ENCODE peak calls at places on chromosomes 12 and 14, in seven cellular contexts. One of them, this sample, is unnamed.

GRCh38 chr14:21098892-21099595 is 589 bp upstream of the ZNF219 start:
- DNase-seq in testis: peak
- DNase-seq in WTC11: no peak
- DNase-seq in RPMI8226: no peak
- DNase-seq in hepatocyte: no peak
- DNase-seq in midbrain: no peak
- DNase-seq in PC-9: no peak
- DNase-seq in this sample: no peak

GRCh38 chr12:89210277-89210676 is 142.0 kb downstream of the DUSP6 start:
- DNase-seq in testis: no peak
- DNase-seq in WTC11: no peak
- DNase-seq in RPMI8226: no peak
- DNase-seq in hepatocyte: no peak
- DNase-seq in midbrain: no peak
- DNase-seq in PC-9: no peak
- DNase-seq in this sample: no peak

GRCh38 chr14:56241441-56241840 is 123.2 kb downstream of the PELI2 start:
- DNase-seq in testis: no peak
- DNase-seq in WTC11: no peak
- DNase-seq in RPMI8226: no peak
- DNase-seq in hepatocyte: no peak
- DNase-seq in midbrain: no peak
- DNase-seq in PC-9: no peak
- DNase-seq in this sample: no peak

GRCh38 chr12:52191841-52192791 is at the start of gene KRT80:
- DNase-seq in testis: peak
- DNase-seq in WTC11: no peak
- DNase-seq in RPMI8226: peak
- DNase-seq in hepatocyte: peak
- DNase-seq in midbrain: no peak
- DNase-seq in PC-9: peak
- DNase-seq in this sample: peak

GRCh38 chr14:104035300-104035699 is 50.2 kb upstream of the ASPG start:
- DNase-seq in testis: no peak
- DNase-seq in WTC11: no peak
- DNase-seq in RPMI8226: no peak
- DNase-seq in hepatocyte: no peak
- DNase-seq in midbrain: no peak
- DNase-seq in PC-9: no peak
- DNase-seq in this sample: no peak

GRCh38 chr14:61130512-61131260 is 149.6 kb downstream of the SLC38A6 start:
- DNase-seq in testis: no peak
- DNase-seq in WTC11: no peak
- DNase-seq in RPMI8226: no peak
- DNase-seq in hepatocyte: no peak
- DNase-seq in midbrain: peak
- DNase-seq in PC-9: no peak
- DNase-seq in this sample: no peak

GRCh38 chr12:34597548-34598351 is 575.5 kb downstream of the ALG10 start:
- DNase-seq in testis: no peak
- DNase-seq in WTC11: no peak
- DNase-seq in RPMI8226: no peak
- DNase-seq in hepatocyte: no peak
- DNase-seq in midbrain: no peak
- DNase-seq in PC-9: no peak
- DNase-seq in this sample: no peak

GRCh38 chr14:55892906-55893305 is 225.3 kb upstream of the PELI2 start:
- DNase-seq in testis: no peak
- DNase-seq in WTC11: no peak
- DNase-seq in RPMI8226: no peak
- DNase-seq in hepatocyte: no peak
- DNase-seq in midbrain: no peak
- DNase-seq in PC-9: no peak
- DNase-seq in this sample: no peak

GRCh38 chr12:57240926-57241555 is 9.9 kb downstream of the STAC3 start:
- DNase-seq in testis: no peak
- DNase-seq in WTC11: peak
- DNase-seq in RPMI8226: peak
- DNase-seq in hepatocyte: no peak
- DNase-seq in midbrain: no peak
- DNase-seq in PC-9: no peak
- DNase-seq in this sample: no peak

GRCh38 chr14:98477935-98478334 is 794.1 kb downstream of the BCL11B start:
- DNase-seq in testis: no peak
- DNase-seq in WTC11: no peak
- DNase-seq in RPMI8226: no peak
- DNase-seq in hepatocyte: no peak
- DNase-seq in midbrain: no peak
- DNase-seq in PC-9: no peak
- DNase-seq in this sample: no peak

GRCh38 chr12:106919910-106920544 is 35.7 kb upstream of the TMEM263 start:
- DNase-seq in testis: peak
- DNase-seq in WTC11: no peak
- DNase-seq in RPMI8226: peak
- DNase-seq in hepatocyte: peak
- DNase-seq in midbrain: peak
- DNase-seq in PC-9: peak
- DNase-seq in this sample: peak

GRCh38 chr12:14473707-14474287 is 93.9 kb downstream of the PLBD1 start:
- DNase-seq in testis: no peak
- DNase-seq in WTC11: no peak
- DNase-seq in RPMI8226: no peak
- DNase-seq in hepatocyte: peak
- DNase-seq in midbrain: no peak
- DNase-seq in PC-9: peak
- DNase-seq in this sample: peak

GRCh38 chr14:38616959-38617358 is 361.1 kb upstream of the CLEC14A start:
- DNase-seq in testis: no peak
- DNase-seq in WTC11: no peak
- DNase-seq in RPMI8226: no peak
- DNase-seq in hepatocyte: no peak
- DNase-seq in midbrain: no peak
- DNase-seq in PC-9: no peak
- DNase-seq in this sample: no peak

GRCh38 chr12:3458041-3458440 is 33.0 kb upstream of the PRMT8 start:
- DNase-seq in testis: no peak
- DNase-seq in WTC11: no peak
- DNase-seq in RPMI8226: no peak
- DNase-seq in hepatocyte: no peak
- DNase-seq in midbrain: no peak
- DNase-seq in PC-9: no peak
- DNase-seq in this sample: no peak

GRCh38 chr14:23153891-23154796 is 29.3 kb downstream of the SLC7A8 start:
- DNase-seq in testis: peak
- DNase-seq in WTC11: peak
- DNase-seq in RPMI8226: no peak
- DNase-seq in hepatocyte: peak
- DNase-seq in midbrain: peak
- DNase-seq in PC-9: no peak
- DNase-seq in this sample: no peak

GRCh38 chr12:68239309-68239708 is 13.7 kb upstream of the IL26 start:
- DNase-seq in testis: no peak
- DNase-seq in WTC11: no peak
- DNase-seq in RPMI8226: no peak
- DNase-seq in hepatocyte: no peak
- DNase-seq in midbrain: no peak
- DNase-seq in PC-9: no peak
- DNase-seq in this sample: no peak

GRCh38 chr12:53505555-53506449 is 1.5 kb downstream of the NPFF start:
- DNase-seq in testis: no peak
- DNase-seq in WTC11: no peak
- DNase-seq in RPMI8226: no peak
- DNase-seq in hepatocyte: no peak
- DNase-seq in midbrain: no peak
- DNase-seq in PC-9: no peak
- DNase-seq in this sample: no peak

GRCh38 chr12:38691164-38691563 is 214.2 kb downstream of the CPNE8 start:
- DNase-seq in testis: no peak
- DNase-seq in WTC11: no peak
- DNase-seq in RPMI8226: no peak
- DNase-seq in hepatocyte: no peak
- DNase-seq in midbrain: no peak
- DNase-seq in PC-9: no peak
- DNase-seq in this sample: no peak

GRCh38 chr14:99564903-99565259 is 39.1 kb downstream of the CCDC85C start:
- DNase-seq in testis: no peak
- DNase-seq in WTC11: no peak
- DNase-seq in RPMI8226: no peak
- DNase-seq in hepatocyte: no peak
- DNase-seq in midbrain: no peak
- DNase-seq in PC-9: no peak
- DNase-seq in this sample: no peak

GRCh38 chr14:48275301-48275700 is 599.9 kb upstream of the MDGA2 start:
- DNase-seq in testis: no peak
- DNase-seq in WTC11: no peak
- DNase-seq in RPMI8226: no peak
- DNase-seq in hepatocyte: no peak
- DNase-seq in midbrain: peak
- DNase-seq in PC-9: no peak
- DNase-seq in this sample: no peak

GRCh38 chr12:88391556-88391955 is 188.7 kb downstream of the KITLG start:
- DNase-seq in testis: no peak
- DNase-seq in WTC11: no peak
- DNase-seq in RPMI8226: no peak
- DNase-seq in hepatocyte: peak
- DNase-seq in midbrain: no peak
- DNase-seq in PC-9: no peak
- DNase-seq in this sample: peak

GRCh38 chr12:51923506-51924365 is 16.4 kb downstream of the ACVRL1 start:
- DNase-seq in testis: peak
- DNase-seq in WTC11: peak
- DNase-seq in RPMI8226: peak
- DNase-seq in hepatocyte: peak
- DNase-seq in midbrain: no peak
- DNase-seq in PC-9: no peak
- DNase-seq in this sample: peak

GRCh38 chr12:25929096-25929637 is 29.3 kb upstream of the RASSF8 start:
- DNase-seq in testis: no peak
- DNase-seq in WTC11: no peak
- DNase-seq in RPMI8226: no peak
- DNase-seq in hepatocyte: no peak
- DNase-seq in midbrain: no peak
- DNase-seq in PC-9: no peak
- DNase-seq in this sample: no peak

GRCh38 chr14:76267322-76268012 is 108.5 kb upstream of the ESRRB start:
- DNase-seq in testis: peak
- DNase-seq in WTC11: peak
- DNase-seq in RPMI8226: no peak
- DNase-seq in hepatocyte: peak
- DNase-seq in midbrain: peak
- DNase-seq in PC-9: no peak
- DNase-seq in this sample: no peak

GRCh38 chr12:29769162-29769820 is 14.5 kb downstream of the TMTC1 start:
- DNase-seq in testis: no peak
- DNase-seq in WTC11: no peak
- DNase-seq in RPMI8226: no peak
- DNase-seq in hepatocyte: no peak
- DNase-seq in midbrain: no peak
- DNase-seq in PC-9: no peak
- DNase-seq in this sample: no peak

GRCh38 chr14:105217764-105218163 is 30.6 kb upstream of the BTBD6 start:
- DNase-seq in testis: no peak
- DNase-seq in WTC11: no peak
- DNase-seq in RPMI8226: no peak
- DNase-seq in hepatocyte: no peak
- DNase-seq in midbrain: no peak
- DNase-seq in PC-9: no peak
- DNase-seq in this sample: no peak

GRCh38 chr12:57233357-57234232 is 4.1 kb downstream of the SHMT2 start:
- DNase-seq in testis: no peak
- DNase-seq in WTC11: no peak
- DNase-seq in RPMI8226: no peak
- DNase-seq in hepatocyte: no peak
- DNase-seq in midbrain: no peak
- DNase-seq in PC-9: no peak
- DNase-seq in this sample: no peak

This sample was measured in MM.1S.